ENCODE peak calls at places on chromosomes 13 and 19, in four cellular contexts. One of them, this sample, is unnamed.

GRCh38 chr19:12825259-12826131 is 8.9 kb downstream of the RTBDN start:
- DNase-seq in MM.1S: no peak
- DNase-seq in body of pancreas: no peak
- DNase-seq in Panc1: no peak
- DNase-seq in this sample: no peak

GRCh38 chr13:22454586-22454985 is 726.2 kb upstream of the SGCG start:
- DNase-seq in MM.1S: no peak
- DNase-seq in body of pancreas: no peak
- DNase-seq in Panc1: no peak
- DNase-seq in this sample: peak

GRCh38 chr13:95603887-95604533 is 40.5 kb downstream of the DZIP1 start:
- DNase-seq in MM.1S: no peak
- DNase-seq in body of pancreas: peak
- DNase-seq in Panc1: no peak
- DNase-seq in this sample: no peak

GRCh38 chr13:28379371-28380083 is 115.4 kb downstream of the FLT1 start:
- DNase-seq in MM.1S: no peak
- DNase-seq in body of pancreas: no peak
- DNase-seq in Panc1: no peak
- DNase-seq in this sample: no peak

GRCh38 chr19:49502866-49503581 is 6.8 kb downstream of the RPS11 start:
- DNase-seq in MM.1S: peak
- DNase-seq in body of pancreas: no peak
- DNase-seq in Panc1: no peak
- DNase-seq in this sample: peak

GRCh38 chr19:5889288-5889971 is 14.2 kb downstream of the NDUFA11 start:
- DNase-seq in MM.1S: no peak
- DNase-seq in body of pancreas: no peak
- DNase-seq in Panc1: no peak
- DNase-seq in this sample: no peak

GRCh38 chr13:50085063-50085462 is 69.8 kb downstream of the KCNRG start:
- DNase-seq in MM.1S: no peak
- DNase-seq in body of pancreas: no peak
- DNase-seq in Panc1: no peak
- DNase-seq in this sample: no peak

GRCh38 chr19:55373993-55374757 is 2.5 kb upstream of the TMEM190 start:
- DNase-seq in MM.1S: no peak
- DNase-seq in body of pancreas: no peak
- DNase-seq in Panc1: no peak
- DNase-seq in this sample: no peak

GRCh38 chr19:51799311-51799997 is 4.5 kb downstream of the FPR3 start:
- DNase-seq in MM.1S: no peak
- DNase-seq in body of pancreas: peak
- DNase-seq in Panc1: no peak
- DNase-seq in this sample: no peak

GRCh38 chr13:109301276-109301675 is 485.1 kb downstream of the IRS2 start:
- DNase-seq in MM.1S: no peak
- DNase-seq in body of pancreas: no peak
- DNase-seq in Panc1: no peak
- DNase-seq in this sample: no peak

GRCh38 chr19:7830823-7831222 is 805 bp downstream of the EVI5L start:
- DNase-seq in MM.1S: no peak
- DNase-seq in body of pancreas: no peak
- DNase-seq in Panc1: no peak
- DNase-seq in this sample: no peak

DNA sequence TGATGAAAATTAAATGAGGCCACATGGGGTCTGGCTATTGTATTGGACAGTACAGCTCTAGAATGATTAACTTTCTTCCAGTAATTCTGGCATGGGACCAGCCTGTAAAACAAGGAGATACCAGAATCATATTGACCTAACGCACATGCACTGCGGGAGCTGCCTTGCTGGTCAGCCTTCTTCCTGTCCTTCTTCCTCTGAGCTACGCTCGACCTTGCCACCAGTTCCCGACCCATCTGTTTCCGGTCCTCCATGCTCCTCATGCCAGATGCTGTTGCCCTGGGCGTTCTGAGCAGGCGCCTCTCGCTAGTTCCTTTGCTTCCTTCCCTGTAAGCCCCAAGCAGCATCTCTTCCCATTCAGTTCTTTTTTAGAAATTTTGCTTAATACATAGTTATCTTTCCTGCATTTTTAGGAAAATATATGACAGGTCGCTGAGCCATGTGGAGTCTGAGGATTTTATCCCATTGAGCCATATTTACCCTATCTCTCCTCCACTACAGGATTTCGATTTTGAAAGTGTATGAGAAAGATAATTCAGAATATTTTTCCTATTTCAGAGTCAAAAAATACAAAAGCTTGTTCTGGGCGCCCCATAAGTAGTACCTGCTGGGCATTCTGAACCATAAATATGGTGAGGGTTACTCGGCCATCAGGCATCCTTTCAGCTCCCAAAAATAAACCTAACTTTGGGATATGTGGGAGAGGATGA is 38.6 kb downstream of the TNFRSF19 start:
- DNase-seq in MM.1S: no peak
- DNase-seq in body of pancreas: no peak
- DNase-seq in Panc1: no peak
- DNase-seq in this sample: no peak
- H3K4me3 ChIP-seq in MM.1S: peak
- H3K4me3 ChIP-seq in body of pancreas: no peak
- H3K4me3 ChIP-seq in Panc1: no peak
- H3K4me3 ChIP-seq in this sample: no peak

GRCh38 chr13:52737900-52738299 is 1.7 kb downstream of the CNMD start:
- DNase-seq in MM.1S: no peak
- DNase-seq in body of pancreas: no peak
- DNase-seq in Panc1: no peak
- DNase-seq in this sample: no peak

GRCh38 chr13:52739468-52740071 is at the start of gene CNMD:
- DNase-seq in MM.1S: no peak
- DNase-seq in body of pancreas: no peak
- DNase-seq in Panc1: no peak
- DNase-seq in this sample: no peak

GRCh38 chr13:52737451-52737850 is 2.2 kb downstream of the CNMD start:
- DNase-seq in MM.1S: no peak
- DNase-seq in body of pancreas: no peak
- DNase-seq in Panc1: no peak
- DNase-seq in this sample: no peak

GRCh38 chr13:52736891-52737290 is 2.7 kb downstream of the CNMD start:
- DNase-seq in MM.1S: no peak
- DNase-seq in body of pancreas: no peak
- DNase-seq in Panc1: no peak
- DNase-seq in this sample: no peak

DNA sequence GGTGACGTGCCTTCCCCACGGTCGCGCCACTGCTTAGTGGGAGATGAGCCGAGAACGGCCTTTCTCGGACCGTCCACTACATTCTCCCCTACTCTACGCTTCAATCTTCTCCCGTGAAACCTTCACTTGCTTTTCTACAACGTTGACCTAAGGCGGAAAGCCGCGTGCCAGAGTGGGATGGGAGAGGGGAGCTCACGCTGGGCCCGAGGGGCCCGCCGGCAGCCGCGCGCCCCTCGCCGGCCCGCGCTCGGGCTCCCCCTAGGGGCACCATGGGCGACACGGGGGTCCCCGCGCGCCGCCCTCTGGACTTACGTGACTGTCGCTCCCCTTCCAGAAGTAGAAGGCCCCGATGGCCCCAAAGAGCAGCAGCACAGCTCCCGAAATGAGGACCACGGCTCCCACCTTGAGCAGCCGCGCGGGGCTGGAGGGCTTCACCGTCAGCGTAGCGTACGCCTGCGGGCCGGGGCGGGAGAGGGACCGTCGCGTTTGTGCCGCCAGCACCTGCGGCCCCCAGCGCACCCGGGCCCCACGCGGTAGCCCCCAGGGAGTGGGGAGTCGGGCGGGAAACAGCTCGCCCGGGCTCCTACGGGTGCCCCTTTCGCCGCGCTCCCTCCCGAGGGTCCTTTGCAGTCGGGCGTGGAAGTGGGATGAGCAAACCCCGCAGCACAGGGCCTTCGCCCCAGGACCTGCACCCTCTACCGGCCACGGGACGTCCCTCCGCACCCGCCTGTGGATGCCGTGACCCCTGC is 727 bp downstream of the CNMD start:
- DNase-seq in MM.1S: no peak
- DNase-seq in body of pancreas: no peak
- DNase-seq in Panc1: no peak
- DNase-seq in this sample: no peak
- H3K4me3 ChIP-seq in MM.1S: peak
- H3K4me3 ChIP-seq in body of pancreas: no peak
- H3K4me3 ChIP-seq in Panc1: no peak
- H3K4me3 ChIP-seq in this sample: peak

DNA sequence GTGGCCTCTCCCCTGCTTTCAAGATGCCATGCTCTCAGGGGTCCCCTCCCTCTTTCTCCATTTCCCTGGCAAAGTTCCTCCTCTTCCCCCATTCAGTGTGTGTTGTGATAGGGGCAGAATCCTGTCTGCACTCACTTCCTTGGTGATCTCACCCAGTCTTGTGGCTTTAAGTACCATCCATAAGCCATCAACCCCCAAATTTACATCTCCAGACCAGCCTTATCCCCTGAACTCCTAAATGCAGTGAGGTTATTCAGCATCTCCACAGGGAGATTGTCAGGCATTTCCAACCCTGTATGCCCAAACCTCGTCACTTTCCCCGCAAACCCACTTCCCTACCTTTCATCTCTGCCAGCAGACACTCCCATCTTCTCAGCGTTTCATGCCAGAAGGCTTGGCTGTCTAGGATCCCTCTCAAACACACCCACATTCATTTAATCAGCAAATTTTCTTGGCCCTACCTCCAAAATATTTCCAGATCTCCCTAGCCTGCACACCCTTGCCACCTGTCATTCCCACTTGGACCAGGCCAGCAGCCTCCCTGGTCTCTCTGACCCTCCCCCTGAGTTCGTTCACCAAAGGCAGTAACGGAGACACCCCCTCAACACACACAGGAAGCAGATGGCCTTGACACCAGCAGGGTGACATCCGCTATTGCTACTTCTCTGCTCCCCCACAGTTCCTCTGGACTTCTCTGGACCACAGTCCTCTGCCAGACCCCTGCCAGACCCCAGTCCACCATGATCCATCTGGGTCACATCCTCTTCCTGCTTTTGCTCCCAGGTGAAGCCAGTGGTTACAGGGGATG is at the start of gene HCST:
- DNase-seq in MM.1S: no peak
- DNase-seq in body of pancreas: no peak
- DNase-seq in Panc1: no peak
- DNase-seq in this sample: peak
- H3K4me3 ChIP-seq in MM.1S: peak
- H3K4me3 ChIP-seq in body of pancreas: no peak
- H3K4me3 ChIP-seq in Panc1: peak
- H3K4me3 ChIP-seq in this sample: peak

DNA sequence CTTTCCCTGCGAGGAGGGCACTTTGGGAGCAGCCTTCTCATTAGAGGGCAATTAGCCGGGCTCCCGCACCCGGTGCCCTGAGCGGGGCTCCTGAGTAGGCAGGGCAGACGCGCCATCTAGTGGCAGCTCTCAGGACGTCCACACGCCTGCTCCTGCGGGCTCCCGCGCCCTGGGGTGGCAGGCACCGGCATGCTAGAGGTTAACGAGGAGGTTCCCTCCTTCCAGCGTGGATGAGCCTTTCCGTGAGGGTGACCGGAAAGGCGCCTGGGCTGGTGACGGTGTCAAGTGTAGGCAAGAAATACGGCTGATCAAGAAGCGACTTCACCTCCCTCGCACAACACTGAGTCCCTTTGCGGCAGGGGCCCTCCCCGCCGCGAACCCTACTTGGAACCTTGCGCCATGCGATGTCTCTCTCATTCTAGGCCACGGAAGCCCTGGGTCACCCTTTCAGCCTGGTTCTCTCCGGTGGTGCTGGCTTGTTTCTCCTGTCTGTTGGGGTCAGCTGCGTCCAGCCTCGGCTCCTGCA is 67.7 kb downstream of the ALOX5AP start:
- DNase-seq in MM.1S: peak
- DNase-seq in body of pancreas: peak
- DNase-seq in Panc1: no peak
- DNase-seq in this sample: peak
- H3K4me3 ChIP-seq in MM.1S: no peak
- H3K4me3 ChIP-seq in body of pancreas: no peak
- H3K4me3 ChIP-seq in Panc1: no peak
- H3K4me3 ChIP-seq in this sample: no peak

GRCh38 chr19:4366666-4367335 is 23.4 kb downstream of the MPND start:
- DNase-seq in MM.1S: no peak
- DNase-seq in body of pancreas: no peak
- DNase-seq in Panc1: no peak
- DNase-seq in this sample: no peak

GRCh38 chr19:4367781-4368127 is 24.4 kb downstream of the MPND start:
- DNase-seq in MM.1S: no peak
- DNase-seq in body of pancreas: no peak
- DNase-seq in Panc1: no peak
- DNase-seq in this sample: no peak

GRCh38 chr19:4369109-4369887 is 25.9 kb downstream of the MPND start:
- DNase-seq in MM.1S: peak
- DNase-seq in body of pancreas: no peak
- DNase-seq in Panc1: no peak
- DNase-seq in this sample: peak

GRCh38 chr19:4367336-4367723 is 24.0 kb downstream of the MPND start:
- DNase-seq in MM.1S: no peak
- DNase-seq in body of pancreas: no peak
- DNase-seq in Panc1: no peak
- DNase-seq in this sample: no peak

DNA sequence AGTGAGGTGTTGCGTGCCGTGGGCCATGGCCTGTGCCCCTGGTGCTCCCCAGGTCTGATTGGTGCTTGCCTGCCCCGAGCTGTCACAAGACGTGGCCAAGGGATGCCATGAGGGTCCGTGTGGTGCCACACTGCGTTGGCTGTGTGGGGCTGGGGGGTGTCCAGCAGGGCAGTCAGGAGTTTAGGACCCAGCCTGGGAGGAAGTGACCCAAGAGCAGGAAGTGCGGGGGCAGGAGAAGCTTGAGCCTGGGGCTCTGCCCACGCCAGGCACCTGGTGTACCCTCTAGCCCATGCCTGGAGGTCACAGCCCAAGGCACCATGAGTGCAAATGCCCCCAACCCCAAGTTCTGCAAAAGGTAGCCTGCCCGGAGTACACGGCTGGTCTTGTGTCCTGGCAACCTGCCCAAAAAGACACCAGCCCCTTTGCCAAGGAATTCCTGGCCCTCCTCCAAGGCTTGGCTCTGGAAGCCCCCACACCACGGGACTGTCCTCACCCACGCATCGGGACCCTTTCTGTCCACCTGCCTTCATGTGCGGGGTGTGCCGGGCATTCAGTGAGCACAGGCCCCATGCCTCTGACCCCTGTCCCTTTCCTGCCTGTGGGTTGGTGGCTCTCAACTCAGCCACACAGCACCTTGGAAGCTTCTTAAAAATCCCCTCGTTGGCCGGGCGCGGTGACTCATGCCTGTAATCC is 24.9 kb downstream of the MPND start:
- DNase-seq in MM.1S: no peak
- DNase-seq in body of pancreas: no peak
- DNase-seq in Panc1: no peak
- DNase-seq in this sample: no peak
- H3K4me3 ChIP-seq in MM.1S: no peak
- H3K4me3 ChIP-seq in body of pancreas: no peak
- H3K4me3 ChIP-seq in Panc1: no peak
- H3K4me3 ChIP-seq in this sample: no peak

This sample was measured in Jurkat, Clone E6-1.